ENCODE peak calls at places on chromosomes 4 and X, in eight cellular contexts. P is tibial artery, Q is upper lobe of right lung, H is psoas muscle, D is GM23338, Z is BJ, G is lung, A is uterus. X is an unnamed sample. For H3K36me3, the result is how much of the 10 kb centered on the place peaks cover.

GRCh38 chr4:58209576-58209975 is 1099.4 kb upstream of the IGFBP7 start:
- DNase-seq in H (no peak), Z (no peak), G (no peak), D (no peak), A (no peak), P (no peak), Q (no peak), X (no peak)

GRCh38 chrX:133045986-133046385 is 50.9 kb downstream of the USP26 start:
- DNase-seq in Q (no peak), Z (no peak), P (no peak), D (peak), A (no peak), H (no peak), G (no peak), X (peak)

GRCh38 chrX:124435616-124436015 is 89.3 kb downstream of the SH2D1A start:
- DNase-seq in Q (no peak), P (no peak), D (no peak), Z (no peak), A (no peak), H (no peak), G (no peak), X (no peak)

GRCh38 chr4:186839122-186840037 is 115.7 kb upstream of the FAT1 start:
- DNase-seq in H (peak), P (peak), Z (peak), D (no peak), G (no peak), A (peak), Q (no peak), X (peak)

GRCh38 chr4:12016729-12017128 is 588.0 kb upstream of the HS3ST1 start:
- DNase-seq in H (no peak), G (no peak), Q (no peak), D (no peak), A (no peak), Z (no peak), P (no peak), X (no peak)

GRCh38 chr4:185142911-185143595 is at the start of gene SLC25A4:
- DNase-seq in D (peak), Z (no peak), H (peak), A (peak), P (peak), Q (peak), G (peak), X (peak)

GRCh38 chr4:123127865-123128264 is 205.5 kb upstream of the NUDT6 start:
- DNase-seq in H (no peak), D (no peak), Q (no peak), A (no peak), Z (no peak), P (no peak), G (no peak), X (peak)

GRCh38 chr4:123822353-123822752 is 425.8 kb downstream of the SPRY1 start:
- DNase-seq in H (no peak), D (no peak), Q (no peak), A (no peak), Z (no peak), P (no peak), G (no peak), X (no peak)

GRCh38 chr4:169795585-169795984 is 37.8 kb upstream of the HPF1 start:
- DNase-seq in Q (no peak), H (no peak), P (no peak), A (no peak), Z (no peak), D (peak), G (no peak), X (peak)

GRCh38 chrX:121579016-121579760 is 531.8 kb downstream of the GLUD2 start:
- DNase-seq in Q (no peak), H (no peak), Z (no peak), G (no peak), D (peak), A (no peak), P (no peak), X (peak)

GRCh38 chr4:43411226-43411625 is 518.7 kb downstream of the GRXCR1 start:
- DNase-seq in Q (no peak), Z (no peak), G (no peak), P (no peak), D (no peak), A (no peak), H (no peak), X (peak)

GRCh38 chr4:40662962-40663604 is 33.4 kb upstream of the RBM47 start:
- DNase-seq in P (no peak), Q (no peak), Z (peak), H (no peak), D (no peak), A (no peak), G (peak), X (peak)

GRCh38 chr4:98514930-98515809 is 143.2 kb downstream of the TSPAN5 start:
- DNase-seq in Q (no peak), P (peak), D (peak), Z (no peak), H (no peak), G (no peak), A (no peak), X (no peak)

GRCh38 chr4:54228064-54228527 is 997 bp upstream of the PDGFRA start:
- DNase-seq in H (peak), Q (peak), Z (no peak), D (peak), G (peak), A (peak), P (peak), X (peak)

GRCh38 chrX:72306851-72307645 is 1.3 kb upstream of the CITED1 start:
- DNase-seq in A (peak), P (peak), Z (no peak), H (peak), D (peak), G (peak), Q (peak), X (peak)

GRCh38 chrX:99603076-99603814 is 806.8 kb downstream of the PCDH19 start:
- DNase-seq in Q (no peak), P (no peak), Z (no peak), A (no peak), G (no peak), H (no peak), D (peak), X (no peak)

GRCh38 chr4:100362363-100362762 is 155.5 kb downstream of the EMCN start:
- DNase-seq in D (no peak), P (no peak), Z (no peak), Q (no peak), A (no peak), G (no peak), H (no peak), X (peak)

GRCh38 chrX:103518571-103518970 is 718 bp downstream of the RAB40A start:
- DNase-seq in G (no peak), A (no peak), Z (no peak), P (no peak), D (no peak), H (no peak), Q (no peak), X (no peak)

GRCh38 chr4:66562276-66562806 is 892.1 kb upstream of the EPHA5 start:
- DNase-seq in G (no peak), Q (no peak), A (no peak), D (no peak), H (no peak), Z (no peak), P (no peak), X (peak)

GRCh38 chr4:66273110-66273509 is 602.8 kb upstream of the EPHA5 start:
- DNase-seq in D (no peak), Q (no peak), P (no peak), A (no peak), H (no peak), G (no peak), Z (no peak), X (no peak)

GRCh38 chr4:78565971-78566372 is 14.4 kb downstream of the ANXA3 start:
- DNase-seq in G (no peak), Q (no peak), A (no peak), D (peak), Z (peak), H (no peak), P (no peak), X (peak)

GRCh38 chr4:73870778-73871177 is 1.6 kb downstream of the CXCL1 start:
- DNase-seq in D (no peak), Z (no peak), A (no peak), H (no peak), Q (no peak), G (no peak), P (no peak), X (peak)

GRCh38 chr4:118927976-118928375 is 39.3 kb downstream of the SYNPO2 start:
- DNase-seq in A (peak), G (no peak), H (no peak), P (peak), Q (no peak), Z (no peak), D (no peak), X (no peak)

GRCh38 chr4:98828801-98829200 is 100.1 kb downstream of the EIF4E start:
- DNase-seq in P (no peak), Z (no peak), Q (no peak), D (peak), G (no peak), A (no peak), H (no peak), X (peak)

GRCh38 chr4:38815879-38816782 is 11.5 kb upstream of the TLR1 start:
- DNase-seq in G (no peak), D (no peak), H (no peak), A (no peak), P (no peak), Z (no peak), Q (no peak), X (peak)

GRCh38 chrX:65741823-65742222 is 74.4 kb downstream of the MSN start:
- DNase-seq in Z (no peak), Q (no peak), P (no peak), D (no peak), H (no peak), A (no peak), G (no peak), X (no peak)
- H3K4me3 ChIP-seq in Z (no peak), Q (no peak), P (no peak), D (no peak), H (no peak), A (no peak), G (no peak), X (no peak)

GRCh38 chr4:1298461-1298860 is 8.8 kb downstream of the MAEA start:
- DNase-seq in P (no peak), D (no peak), A (no peak), G (no peak), Z (no peak), Q (peak), H (no peak), X (no peak)
- H3K36me3 ChIP-seq in P (under half), D (under half), A (under half), G (under half), Z (under half), Q (under half), H (under half), X (under half)

DNA sequence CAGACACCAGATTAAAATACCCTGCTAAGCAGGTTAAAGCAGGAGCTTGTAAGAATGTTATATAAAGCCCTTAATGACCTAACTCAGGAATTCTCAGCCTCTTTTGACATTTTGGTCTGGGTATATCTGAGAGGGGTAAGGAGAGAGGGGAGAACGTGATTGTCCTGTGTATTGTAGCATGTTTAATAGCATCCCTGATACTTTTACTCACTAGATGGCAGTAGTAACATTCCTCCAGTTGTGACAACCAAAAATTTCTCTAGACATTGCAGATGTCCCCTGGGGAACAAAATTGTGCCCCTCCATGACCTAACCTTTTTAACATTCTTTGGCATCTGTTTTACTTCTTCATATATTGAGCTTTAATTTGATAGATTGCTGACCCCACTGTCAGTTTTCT is 17.9 kb downstream of the SMARCA5 start:
- DNase-seq in H (no peak), D (peak), P (no peak), Z (no peak), G (no peak), A (no peak), Q (no peak), X (peak)
- TF ChIP-seq CTCF in H (peak), D (peak), P (no peak), Z (peak), G (no peak), A (no peak), Q (peak), X (peak)

DNA sequence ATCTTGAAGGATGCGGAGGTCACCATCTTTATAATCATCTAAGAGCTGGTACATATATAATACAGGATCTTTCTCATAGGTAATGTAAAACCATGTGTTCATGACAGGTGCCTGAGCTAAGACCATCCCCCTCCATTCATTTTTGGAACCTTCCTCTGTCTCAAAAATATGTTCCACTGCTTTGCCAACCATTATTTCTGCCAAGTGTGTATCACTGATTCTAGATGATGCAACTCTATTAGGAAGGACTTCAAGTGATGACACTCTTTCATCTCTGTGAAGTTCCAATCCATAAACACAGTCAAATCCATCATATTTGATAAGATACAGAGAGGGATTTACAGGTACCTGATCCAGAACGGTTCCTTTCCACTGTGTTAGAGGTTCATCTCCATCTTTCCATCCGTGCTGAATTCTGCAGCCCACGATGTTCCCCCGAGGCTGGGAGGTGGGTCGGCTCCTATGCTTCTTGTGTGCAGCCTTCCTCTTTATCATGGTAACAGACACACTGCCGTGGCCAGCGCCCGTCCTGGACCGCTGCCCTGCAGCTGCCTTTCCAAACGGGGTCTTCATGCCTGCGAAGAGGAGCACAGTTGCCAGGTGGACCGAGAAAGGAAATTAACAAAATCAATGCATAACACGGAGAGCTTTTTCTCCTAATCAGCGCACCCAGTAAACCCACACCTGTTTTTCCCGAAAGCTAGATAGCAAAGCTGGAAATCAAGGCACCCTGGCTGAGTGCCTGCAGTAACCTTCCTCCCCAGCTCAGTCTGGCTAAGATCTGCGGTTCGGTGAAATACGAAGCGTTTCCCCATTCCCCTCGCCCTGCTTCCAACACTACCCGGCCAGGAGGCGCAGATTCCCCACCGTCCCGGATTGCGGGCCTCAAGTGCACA is 718 bp downstream of the SPIN3 start:
- DNase-seq in Q (no peak), Z (no peak), A (no peak), D (no peak), G (no peak), H (no peak), P (no peak), X (no peak)
- H3K4me3 ChIP-seq in Q (peak), Z (peak), A (peak), D (peak), G (peak), H (peak), P (peak), X (peak)

GRCh38 chr4:102817613-102818268 is 9.6 kb downstream of the UBE2D3 start:
- DNase-seq in G (no peak), A (no peak), D (no peak), P (no peak), Q (no peak), H (no peak), Z (no peak), X (no peak)
- H3K36me3 ChIP-seq in G (under half), A (under half), D (under half), P (under half), Q (under half), H (under half), Z (under half), X (under half)

DNA sequence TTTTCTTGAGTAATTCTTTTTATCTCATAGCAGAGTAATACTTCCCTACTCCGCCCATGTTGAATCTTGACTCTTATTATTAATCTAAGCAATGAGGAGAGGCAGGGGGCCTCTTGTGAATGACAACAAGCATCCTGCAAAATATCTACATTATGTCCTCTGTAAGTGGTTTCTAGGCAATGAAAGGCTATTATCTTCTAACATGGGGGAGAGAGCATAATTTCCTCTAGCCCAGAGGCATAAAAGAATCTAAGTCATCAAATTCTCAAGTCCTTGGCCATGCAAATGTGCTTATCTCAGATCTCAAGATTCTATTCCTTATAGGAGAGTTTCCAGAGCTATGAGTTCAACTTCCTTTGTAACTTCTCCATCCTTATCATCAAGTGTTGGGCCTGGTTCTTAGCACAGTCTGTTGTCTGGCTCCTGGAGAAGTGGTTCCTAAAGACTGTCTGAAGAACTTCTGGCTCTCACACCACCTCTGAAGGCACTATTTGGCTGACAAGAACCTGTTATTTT is 423.1 kb upstream of the INTU start:
- DNase-seq in H (no peak), P (no peak), D (no peak), Z (no peak), A (no peak), G (no peak), Q (no peak), X (no peak)
- TF ChIP-seq CTCF in H (no peak), P (no peak), D (no peak), Z (no peak), A (no peak), G (no peak), Q (no peak), X (no peak)

GRCh38 chrX:129786210-129786651 is 6.5 kb downstream of the SASH3 start:
- DNase-seq in Z (no peak), P (no peak), A (no peak), D (no peak), G (no peak), Q (no peak), H (no peak), X (no peak)
- H3K4me3 ChIP-seq in Z (no peak), P (no peak), A (no peak), D (no peak), G (no peak), Q (no peak), H (no peak), X (no peak)

GRCh38 chr4:7027913-7028312 is 15.3 kb upstream of the TADA2B start:
- DNase-seq in Q (no peak), Z (no peak), D (no peak), G (no peak), A (no peak), H (no peak), P (no peak), X (no peak)

GRCh38 chr4:7024336-7024890 is 18.8 kb upstream of the TADA2B start:
- DNase-seq in G (no peak), Z (no peak), A (no peak), D (no peak), Q (no peak), P (no peak), H (peak), X (no peak)

GRCh38 chr4:7025040-7025602 is 18.1 kb upstream of the TADA2B start:
- DNase-seq in G (no peak), Z (no peak), A (no peak), Q (no peak), D (no peak), P (no peak), H (peak), X (no peak)

GRCh38 chr4:7027284-7027683 is 15.9 kb upstream of the TADA2B start:
- DNase-seq in A (no peak), D (no peak), H (peak), P (no peak), G (no peak), Q (no peak), Z (no peak), X (no peak)

DNA sequence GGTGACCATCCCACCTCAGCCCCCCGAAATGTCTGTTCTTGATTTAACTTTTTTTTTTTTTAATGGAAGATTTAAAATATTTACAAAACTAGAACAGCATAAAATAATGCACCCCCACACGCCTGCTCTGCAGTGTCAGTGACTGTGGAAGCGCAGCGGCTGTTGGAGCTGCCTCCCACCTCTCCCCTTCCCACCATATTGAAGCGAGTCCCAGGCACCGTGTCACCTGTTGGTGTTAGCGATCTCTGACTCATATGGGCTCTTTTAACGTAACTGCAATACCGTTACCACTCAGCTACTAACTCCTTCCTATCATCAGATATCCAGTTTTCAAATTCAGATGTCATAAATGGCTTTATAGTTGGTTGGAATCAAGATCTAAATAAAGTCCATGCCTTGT is 17.1 kb upstream of the TADA2B start:
- DNase-seq in G (no peak), Q (no peak), H (peak), Z (no peak), A (no peak), P (no peak), D (no peak), X (no peak)
- H3K36me3 ChIP-seq in G (under half), Q (half or more), H (half or more), Z (under half), A (under half), P (half or more), D (under half), X (under half)

DNA sequence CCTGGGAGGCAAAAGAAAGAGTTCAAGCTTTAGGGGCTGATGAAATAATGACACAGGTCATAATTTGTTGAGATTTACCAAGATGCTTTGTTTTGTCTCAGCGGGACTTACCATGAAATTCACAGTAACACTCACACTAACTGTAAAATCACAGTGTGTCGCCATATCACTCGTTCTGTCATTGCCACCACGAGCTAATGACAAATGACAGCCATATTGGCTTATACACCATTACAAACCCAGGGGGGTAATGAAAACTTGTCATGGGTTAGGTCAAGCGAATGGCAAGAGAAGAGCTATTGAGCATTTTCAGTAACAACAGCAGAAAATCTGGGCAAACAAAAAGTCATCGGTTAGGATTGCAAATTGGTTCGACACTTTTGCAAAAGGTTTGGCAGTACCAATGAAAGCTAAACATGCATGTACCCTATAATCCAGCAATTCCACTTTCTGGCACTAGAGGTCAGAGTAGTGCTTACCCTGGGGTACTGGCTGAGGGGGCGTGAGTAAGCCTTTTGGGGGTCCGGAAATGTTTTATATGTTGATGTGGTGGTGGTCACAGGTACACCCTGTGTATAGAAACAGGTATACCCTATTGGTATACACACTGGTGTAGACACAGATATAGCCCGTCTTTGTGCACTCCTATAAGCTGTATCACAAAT is 83.9 kb upstream of the RAI2 start:
- DNase-seq in D (peak), G (no peak), Q (no peak), H (no peak), Z (no peak), P (no peak), A (no peak), X (peak)
- TF ChIP-seq CTCF in D (peak), G (peak), Q (peak), H (peak), Z (peak), P (no peak), A (no peak), X (peak)

GRCh38 chrX:115232933-115233496 is 881 bp downstream of the LRCH2 start:
- DNase-seq in G (no peak), D (no peak), H (no peak), Z (no peak), A (no peak), Q (no peak), P (no peak), X (no peak)
- H3K4me3 ChIP-seq in G (peak), D (peak), H (peak), Z (peak), A (peak), Q (peak), P (peak), X (no peak)

X was measured in bronchial epithelial cell.